ENCODE peak calls at places on chromosomes 4 and X, in seven cellular contexts. One of them, this sample, is unnamed.

GRCh38 chr4:184653650-184654049 is 4.1 kb downstream of the PRIMPOL start:
- DNase-seq in stimulated activated CD4-positive, alpha-beta T cell treated with anti-CD3 and anti-CD28 coated beads, Interleukin-1b, Interleukin-23, amount 100 ng/mL, for 48 hours: no peak
- DNase-seq in cardiac fibroblast: no peak
- DNase-seq in GM13976: no peak
- DNase-seq in activated B cell treated with CpG ODN at 0.5 μM for 24 hours: no peak
- DNase-seq in CD8-positive, alpha-beta T cell: no peak
- DNase-seq in NCI-H1417: no peak
- DNase-seq in this sample: no peak

GRCh38 chr4:86965019-86965976 is 30.5 kb downstream of the AFF1 start:
- DNase-seq in GM13976: no peak
- DNase-seq in cardiac fibroblast: no peak
- DNase-seq in stimulated activated CD4-positive, alpha-beta T cell treated with anti-CD3 and anti-CD28 coated beads, Interleukin-1b, Interleukin-23, amount 100 ng/mL, for 48 hours: no peak
- DNase-seq in NCI-H1417: no peak
- DNase-seq in activated B cell treated with CpG ODN at 0.5 μM for 24 hours: no peak
- DNase-seq in CD8-positive, alpha-beta T cell: no peak
- DNase-seq in this sample: peak

GRCh38 chr4:25484243-25484721 is 107.2 kb downstream of the ANAPC4 start:
- DNase-seq in stimulated activated CD4-positive, alpha-beta T cell treated with anti-CD3 and anti-CD28 coated beads, Interleukin-1b, Interleukin-23, amount 100 ng/mL, for 48 hours: no peak
- DNase-seq in cardiac fibroblast: no peak
- DNase-seq in activated B cell treated with CpG ODN at 0.5 μM for 24 hours: no peak
- DNase-seq in GM13976: no peak
- DNase-seq in CD8-positive, alpha-beta T cell: no peak
- DNase-seq in NCI-H1417: peak
- DNase-seq in this sample: no peak

GRCh38 chr4:1191621-1192020 is 19.2 kb upstream of the SPON2 start:
- DNase-seq in GM13976: no peak
- DNase-seq in activated B cell treated with CpG ODN at 0.5 μM for 24 hours: peak
- DNase-seq in cardiac fibroblast: no peak
- DNase-seq in CD8-positive, alpha-beta T cell: no peak
- DNase-seq in stimulated activated CD4-positive, alpha-beta T cell treated with anti-CD3 and anti-CD28 coated beads, Interleukin-1b, Interleukin-23, amount 100 ng/mL, for 48 hours: no peak
- DNase-seq in NCI-H1417: no peak
- DNase-seq in this sample: no peak

GRCh38 chr4:5084911-5085475 is 33.7 kb downstream of the STK32B start:
- DNase-seq in GM13976: no peak
- DNase-seq in stimulated activated CD4-positive, alpha-beta T cell treated with anti-CD3 and anti-CD28 coated beads, Interleukin-1b, Interleukin-23, amount 100 ng/mL, for 48 hours: no peak
- DNase-seq in CD8-positive, alpha-beta T cell: no peak
- DNase-seq in activated B cell treated with CpG ODN at 0.5 μM for 24 hours: no peak
- DNase-seq in cardiac fibroblast: no peak
- DNase-seq in NCI-H1417: no peak
- DNase-seq in this sample: no peak

GRCh38 chrX:83845397-83845796 is 15.5 kb upstream of the CYLC1 start:
- DNase-seq in NCI-H1417: no peak
- DNase-seq in GM13976: peak
- DNase-seq in cardiac fibroblast: peak
- DNase-seq in activated B cell treated with CpG ODN at 0.5 μM for 24 hours: no peak
- DNase-seq in CD8-positive, alpha-beta T cell: no peak
- DNase-seq in stimulated activated CD4-positive, alpha-beta T cell treated with anti-CD3 and anti-CD28 coated beads, Interleukin-1b, Interleukin-23, amount 100 ng/mL, for 48 hours: no peak
- DNase-seq in this sample: peak

GRCh38 chr4:30116401-30116800 is 603.8 kb upstream of the PCDH7 start:
- DNase-seq in GM13976: no peak
- DNase-seq in cardiac fibroblast: no peak
- DNase-seq in activated B cell treated with CpG ODN at 0.5 μM for 24 hours: no peak
- DNase-seq in CD8-positive, alpha-beta T cell: no peak
- DNase-seq in stimulated activated CD4-positive, alpha-beta T cell treated with anti-CD3 and anti-CD28 coated beads, Interleukin-1b, Interleukin-23, amount 100 ng/mL, for 48 hours: no peak
- DNase-seq in NCI-H1417: no peak
- DNase-seq in this sample: no peak

GRCh38 chrX:19798423-19798822 is 89.0 kb downstream of the SH3KBP1 start:
- DNase-seq in activated B cell treated with CpG ODN at 0.5 μM for 24 hours: no peak
- DNase-seq in NCI-H1417: no peak
- DNase-seq in stimulated activated CD4-positive, alpha-beta T cell treated with anti-CD3 and anti-CD28 coated beads, Interleukin-1b, Interleukin-23, amount 100 ng/mL, for 48 hours: no peak
- DNase-seq in GM13976: no peak
- DNase-seq in CD8-positive, alpha-beta T cell: peak
- DNase-seq in cardiac fibroblast: no peak
- DNase-seq in this sample: no peak

GRCh38 chrX:16786791-16787735 is 797 bp downstream of the TXLNG start:
- DNase-seq in CD8-positive, alpha-beta T cell: peak
- DNase-seq in stimulated activated CD4-positive, alpha-beta T cell treated with anti-CD3 and anti-CD28 coated beads, Interleukin-1b, Interleukin-23, amount 100 ng/mL, for 48 hours: peak
- DNase-seq in activated B cell treated with CpG ODN at 0.5 μM for 24 hours: peak
- DNase-seq in cardiac fibroblast: peak
- DNase-seq in GM13976: peak
- DNase-seq in NCI-H1417: peak
- DNase-seq in this sample: peak

GRCh38 chrX:31524182-31524581 is 452.3 kb upstream of the FTHL17 start:
- DNase-seq in GM13976: no peak
- DNase-seq in activated B cell treated with CpG ODN at 0.5 μM for 24 hours: no peak
- DNase-seq in cardiac fibroblast: peak
- DNase-seq in CD8-positive, alpha-beta T cell: no peak
- DNase-seq in stimulated activated CD4-positive, alpha-beta T cell treated with anti-CD3 and anti-CD28 coated beads, Interleukin-1b, Interleukin-23, amount 100 ng/mL, for 48 hours: no peak
- DNase-seq in NCI-H1417: no peak
- DNase-seq in this sample: no peak

GRCh38 chr4:47482326-47482725 is 2.7 kb upstream of the ATP10D start:
- DNase-seq in cardiac fibroblast: peak
- DNase-seq in GM13976: no peak
- DNase-seq in NCI-H1417: no peak
- DNase-seq in CD8-positive, alpha-beta T cell: no peak
- DNase-seq in activated B cell treated with CpG ODN at 0.5 μM for 24 hours: no peak
- DNase-seq in stimulated activated CD4-positive, alpha-beta T cell treated with anti-CD3 and anti-CD28 coated beads, Interleukin-1b, Interleukin-23, amount 100 ng/mL, for 48 hours: no peak
- DNase-seq in this sample: no peak